ENCODE peak calls at places on chromosomes 16 and 17, in five cellular contexts. One of them, this sample, is unnamed.
A peak's percentile ranks its signal among the peaks of the same experiment; 100 is the strongest.

GRCh38 chr17:62653002-62653830 is 25.7 kb downstream of the MRC2 start:
- DNase-seq in endothelial cell: peak; percentile 53
- DNase-seq in GM10248: peak; percentile 87
- DNase-seq in CD4-positive, alpha-beta T cell: peak; percentile 61
- DNase-seq in HFFc6: peak; percentile 63
- DNase-seq in this sample: peak; percentile 52

GRCh38 chr17:63826468-63827001 is 696 bp upstream of the PSMC5 start:
- DNase-seq in GM10248: no peak
- DNase-seq in CD4-positive, alpha-beta T cell: no peak
- DNase-seq in HFFc6: peak; percentile 18
- DNase-seq in endothelial cell: peak; percentile 43
- DNase-seq in this sample: no peak

GRCh38 chr16:64983983-64984382 is 137.9 kb downstream of the CDH11 start:
- DNase-seq in CD4-positive, alpha-beta T cell: no peak
- DNase-seq in HFFc6: peak; percentile 67
- DNase-seq in GM10248: no peak
- DNase-seq in endothelial cell: peak; percentile 64
- DNase-seq in this sample: no peak

GRCh38 chr17:63772801-63773271 is 561 bp downstream of the CCDC47 start:
- DNase-seq in CD4-positive, alpha-beta T cell: no peak
- DNase-seq in endothelial cell: no peak
- DNase-seq in GM10248: no peak
- DNase-seq in HFFc6: peak; percentile 10
- DNase-seq in this sample: no peak

GRCh38 chr17:72258711-72259110 is 137.9 kb downstream of the SOX9 start:
- DNase-seq in HFFc6: no peak
- DNase-seq in endothelial cell: peak; percentile 6
- DNase-seq in CD4-positive, alpha-beta T cell: no peak
- DNase-seq in GM10248: no peak
- DNase-seq in this sample: no peak

GRCh38 chr16:83501481-83501880 is 306.3 kb upstream of the HSBP1 start:
- DNase-seq in CD4-positive, alpha-beta T cell: no peak
- DNase-seq in GM10248: no peak
- DNase-seq in endothelial cell: no peak
- DNase-seq in HFFc6: no peak
- DNase-seq in this sample: no peak

GRCh38 chr16:78731785-78732184 is 632.3 kb downstream of the WWOX start:
- DNase-seq in CD4-positive, alpha-beta T cell: no peak
- DNase-seq in GM10248: no peak
- DNase-seq in HFFc6: no peak
- DNase-seq in endothelial cell: no peak
- DNase-seq in this sample: no peak

GRCh38 chr17:77214743-77215142 is 74.0 kb downstream of the SEC14L1 start:
- DNase-seq in CD4-positive, alpha-beta T cell: no peak
- DNase-seq in endothelial cell: peak; percentile 51
- DNase-seq in GM10248: no peak
- DNase-seq in HFFc6: peak; percentile 32
- DNase-seq in this sample: no peak

GRCh38 chr17:64148699-64149098 is 18.8 kb upstream of the ERN1 start:
- DNase-seq in endothelial cell: no peak
- DNase-seq in HFFc6: peak; percentile 12
- DNase-seq in GM10248: no peak
- DNase-seq in CD4-positive, alpha-beta T cell: no peak
- DNase-seq in this sample: no peak

GRCh38 chr17:38761612-38762011 is 9.1 kb downstream of the PSMB3 start:
- DNase-seq in HFFc6: peak; percentile 35
- DNase-seq in endothelial cell: peak; percentile 63
- DNase-seq in GM10248: no peak
- DNase-seq in CD4-positive, alpha-beta T cell: no peak
- DNase-seq in this sample: no peak

GRCh38 chr16:55035037-55035436 is 104.4 kb downstream of the IRX5 start:
- DNase-seq in endothelial cell: peak; percentile 71
- DNase-seq in HFFc6: no peak
- DNase-seq in GM10248: peak; percentile 45
- DNase-seq in CD4-positive, alpha-beta T cell: no peak
- DNase-seq in this sample: no peak

GRCh38 chr17:74756891-74757290 is 8.5 kb downstream of the NHERF1 start:
- DNase-seq in HFFc6: no peak
- DNase-seq in CD4-positive, alpha-beta T cell: no peak
- DNase-seq in endothelial cell: no peak
- DNase-seq in GM10248: no peak
- DNase-seq in this sample: no peak

GRCh38 chr17:27547301-27547683 is 83.7 kb upstream of the LGALS9 start:
- DNase-seq in GM10248: no peak
- DNase-seq in HFFc6: no peak
- DNase-seq in endothelial cell: no peak
- DNase-seq in CD4-positive, alpha-beta T cell: no peak
- DNase-seq in this sample: no peak

GRCh38 chr17:29005936-29006438 is at the start of gene SEZ6:
- DNase-seq in GM10248: peak; percentile 86
- DNase-seq in endothelial cell: peak; percentile 94
- DNase-seq in HFFc6: no peak
- DNase-seq in CD4-positive, alpha-beta T cell: peak; percentile 68
- DNase-seq in this sample: peak; percentile 30

GRCh38 chr17:77600346-77600745 is 358.2 kb upstream of the TNRC6C start:
- DNase-seq in HFFc6: no peak
- DNase-seq in endothelial cell: no peak
- DNase-seq in CD4-positive, alpha-beta T cell: no peak
- DNase-seq in GM10248: no peak
- DNase-seq in this sample: no peak

GRCh38 chr17:2406903-2407790 is 6.3 kb upstream of the MNT start:
- DNase-seq in CD4-positive, alpha-beta T cell: no peak
- DNase-seq in GM10248: no peak
- DNase-seq in HFFc6: peak; percentile 97
- DNase-seq in endothelial cell: no peak
- DNase-seq in this sample: peak; percentile 46

GRCh38 chr17:7559307-7560171 is 989 bp downstream of the TNFSF13 start:
- DNase-seq in GM10248: no peak
- DNase-seq in HFFc6: no peak
- DNase-seq in CD4-positive, alpha-beta T cell: no peak
- DNase-seq in endothelial cell: no peak
- DNase-seq in this sample: no peak

GRCh38 chr17:68462381-68463210 is 5.3 kb upstream of the WIPI1 start:
- DNase-seq in endothelial cell: peak; percentile 66
- DNase-seq in GM10248: peak; percentile 62
- DNase-seq in CD4-positive, alpha-beta T cell: peak; percentile 54
- DNase-seq in HFFc6: peak; percentile 65
- DNase-seq in this sample: no peak

GRCh38 chr17:79826210-79826680 is 13.0 kb downstream of the CBX4 start:
- DNase-seq in CD4-positive, alpha-beta T cell: no peak
- DNase-seq in GM10248: no peak
- DNase-seq in HFFc6: no peak
- DNase-seq in endothelial cell: no peak
- DNase-seq in this sample: no peak

GRCh38 chr16:53829186-53829747 is 125.3 kb downstream of the FTO start:
- DNase-seq in CD4-positive, alpha-beta T cell: no peak
- DNase-seq in GM10248: no peak
- DNase-seq in endothelial cell: no peak
- DNase-seq in HFFc6: peak; percentile 47
- DNase-seq in this sample: no peak

GRCh38 chr17:10640475-10640874 is 16.6 kb downstream of the MYH3 start:
- DNase-seq in endothelial cell: no peak
- DNase-seq in CD4-positive, alpha-beta T cell: no peak
- DNase-seq in HFFc6: no peak
- DNase-seq in GM10248: no peak
- DNase-seq in this sample: no peak

GRCh38 chr17:81261582-81262336 is 22.6 kb downstream of the NDUFAF8 start:
- DNase-seq in HFFc6: no peak
- DNase-seq in endothelial cell: no peak
- DNase-seq in GM10248: no peak
- DNase-seq in CD4-positive, alpha-beta T cell: no peak
- DNase-seq in this sample: no peak
- TF ChIP-seq CTCF in HFFc6: no peak
- TF ChIP-seq CTCF in endothelial cell: no peak
- TF ChIP-seq CTCF in GM10248: no peak
- TF ChIP-seq CTCF in CD4-positive, alpha-beta T cell: no peak
- TF ChIP-seq CTCF in this sample: no peak

GRCh38 chr16:50323335-50324011 is 45.3 kb downstream of the BRD7 start:
- DNase-seq in endothelial cell: no peak
- DNase-seq in GM10248: no peak
- DNase-seq in CD4-positive, alpha-beta T cell: no peak
- DNase-seq in HFFc6: peak; percentile 60
- DNase-seq in this sample: no peak
- TF ChIP-seq CTCF in endothelial cell: no peak
- TF ChIP-seq CTCF in GM10248: peak; percentile 15
- TF ChIP-seq CTCF in CD4-positive, alpha-beta T cell: peak; percentile 43
- TF ChIP-seq CTCF in HFFc6: peak; percentile 65
- TF ChIP-seq CTCF in this sample: no peak

GRCh38 chr17:66426397-66427033 is 124.1 kb downstream of the PRKCA start:
- DNase-seq in endothelial cell: no peak
- DNase-seq in GM10248: peak; percentile 33
- DNase-seq in HFFc6: no peak
- DNase-seq in CD4-positive, alpha-beta T cell: no peak
- DNase-seq in this sample: no peak
- TF ChIP-seq CTCF in endothelial cell: no peak
- TF ChIP-seq CTCF in GM10248: peak; percentile 11
- TF ChIP-seq CTCF in HFFc6: peak; percentile 45
- TF ChIP-seq CTCF in CD4-positive, alpha-beta T cell: peak; percentile 69
- TF ChIP-seq CTCF in this sample: no peak

GRCh38 chr17:54968259-54968953 is at the start of the genes COX11 and STXBP4:
- DNase-seq in GM10248: peak; percentile 95
- DNase-seq in endothelial cell: peak; percentile 96
- DNase-seq in CD4-positive, alpha-beta T cell: peak; percentile 93
- DNase-seq in HFFc6: peak; percentile 93
- DNase-seq in this sample: peak; percentile 79

GRCh38 chr17:54971147-54971546 is 2.6 kb downstream of the STXBP4 start:
- DNase-seq in CD4-positive, alpha-beta T cell: no peak
- DNase-seq in endothelial cell: no peak
- DNase-seq in GM10248: no peak
- DNase-seq in HFFc6: no peak
- DNase-seq in this sample: no peak

GRCh38 chr17:54968954-54969400 is 412 bp downstream of the STXBP4 start:
- DNase-seq in HFFc6: peak; percentile 5
- DNase-seq in endothelial cell: no peak
- DNase-seq in GM10248: no peak
- DNase-seq in CD4-positive, alpha-beta T cell: no peak
- DNase-seq in this sample: no peak

GRCh38 chr17:54969658-54970572 is 1.4 kb downstream of the STXBP4 start:
- DNase-seq in HFFc6: no peak
- DNase-seq in endothelial cell: no peak
- DNase-seq in GM10248: no peak
- DNase-seq in CD4-positive, alpha-beta T cell: no peak
- DNase-seq in this sample: no peak

GRCh38 chr17:54967621-54968258 is 714 bp downstream of the COX11 start:
- DNase-seq in HFFc6: peak; percentile 29
- DNase-seq in GM10248: peak; percentile 46
- DNase-seq in endothelial cell: no peak
- DNase-seq in CD4-positive, alpha-beta T cell: no peak
- DNase-seq in this sample: no peak
- TF ChIP-seq CTCF in HFFc6: no peak
- TF ChIP-seq CTCF in GM10248: no peak
- TF ChIP-seq CTCF in endothelial cell: no peak
- TF ChIP-seq CTCF in CD4-positive, alpha-beta T cell: peak; percentile 62
- TF ChIP-seq CTCF in this sample: no peak

GRCh38 chr16:10368984-10369551 is 16.8 kb upstream of the ATF7IP2 start:
- DNase-seq in HFFc6: no peak
- DNase-seq in endothelial cell: no peak
- DNase-seq in GM10248: no peak
- DNase-seq in CD4-positive, alpha-beta T cell: no peak
- DNase-seq in this sample: no peak
- TF ChIP-seq CTCF in HFFc6: no peak
- TF ChIP-seq CTCF in endothelial cell: no peak
- TF ChIP-seq CTCF in GM10248: no peak
- TF ChIP-seq CTCF in CD4-positive, alpha-beta T cell: no peak
- TF ChIP-seq CTCF in this sample: no peak

GRCh38 chr16:525520-526180 is 1.9 kb upstream of the CAPN15 start:
- DNase-seq in CD4-positive, alpha-beta T cell: peak; percentile 58
- DNase-seq in GM10248: peak; percentile 67
- DNase-seq in endothelial cell: no peak
- DNase-seq in HFFc6: peak; percentile 94
- DNase-seq in this sample: no peak
- TF ChIP-seq CTCF in CD4-positive, alpha-beta T cell: no peak
- TF ChIP-seq CTCF in GM10248: peak; percentile 27
- TF ChIP-seq CTCF in endothelial cell: no peak
- TF ChIP-seq CTCF in HFFc6: no peak
- TF ChIP-seq CTCF in this sample: no peak

GRCh38 chr17:8630802-8631553 is 453 bp upstream of the MYH10 start:
- DNase-seq in CD4-positive, alpha-beta T cell: peak; percentile 80
- DNase-seq in GM10248: peak; percentile 99
- DNase-seq in HFFc6: peak; percentile 100
- DNase-seq in endothelial cell: peak; percentile 97
- DNase-seq in this sample: peak; percentile 93

GRCh38 chr17:8628609-8629169 is 1.8 kb downstream of the MYH10 start:
- DNase-seq in GM10248: no peak
- DNase-seq in CD4-positive, alpha-beta T cell: no peak
- DNase-seq in HFFc6: no peak
- DNase-seq in endothelial cell: no peak
- DNase-seq in this sample: no peak

GRCh38 chr17:8631554-8631877 is 991 bp upstream of the MYH10 start:
- DNase-seq in CD4-positive, alpha-beta T cell: no peak
- DNase-seq in endothelial cell: no peak
- DNase-seq in HFFc6: no peak
- DNase-seq in GM10248: no peak
- DNase-seq in this sample: no peak

GRCh38 chr17:8629371-8630226 is 926 bp downstream of the MYH10 start:
- DNase-seq in GM10248: peak; percentile 28
- DNase-seq in CD4-positive, alpha-beta T cell: peak; percentile 35
- DNase-seq in endothelial cell: peak; percentile 47
- DNase-seq in HFFc6: no peak
- DNase-seq in this sample: no peak

DNA sequence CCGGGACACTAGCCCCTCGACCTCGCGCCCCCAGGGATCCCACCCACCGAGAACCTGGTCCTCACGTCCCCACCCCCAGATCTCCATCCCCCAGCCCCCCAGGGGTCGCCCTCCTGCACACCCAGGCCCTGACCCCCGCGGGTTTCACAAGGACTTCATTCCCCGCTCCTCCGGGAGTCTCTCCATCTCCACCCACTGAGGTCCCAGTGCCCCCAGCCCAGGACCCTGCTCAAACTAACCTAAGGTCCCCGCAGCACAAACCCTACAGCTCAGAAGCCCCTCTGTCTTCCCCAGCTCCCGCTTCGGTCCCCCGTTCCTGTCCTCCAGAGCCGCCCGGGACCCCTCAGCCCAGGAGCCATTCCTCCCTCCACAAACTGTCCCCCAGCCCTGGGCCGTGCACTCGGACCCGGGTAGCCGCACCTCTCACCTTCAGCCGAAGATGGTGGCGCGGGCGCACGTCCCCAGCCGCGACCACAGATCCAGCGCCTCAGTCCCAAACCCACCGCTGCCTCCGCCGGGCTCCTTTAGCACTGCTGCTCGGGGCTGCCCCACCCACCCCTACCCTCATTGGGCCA is at the start of gene MYH10:
- DNase-seq in endothelial cell: no peak
- DNase-seq in GM10248: no peak
- DNase-seq in CD4-positive, alpha-beta T cell: no peak
- DNase-seq in HFFc6: no peak
- DNase-seq in this sample: no peak
- TF ChIP-seq CTCF in endothelial cell: no peak
- TF ChIP-seq CTCF in GM10248: peak; percentile 15
- TF ChIP-seq CTCF in CD4-positive, alpha-beta T cell: no peak
- TF ChIP-seq CTCF in HFFc6: no peak
- TF ChIP-seq CTCF in this sample: no peak

GRCh38 chr17:37503148-37503547 is 13.5 kb downstream of the DUSP14 start:
- DNase-seq in HFFc6: no peak
- DNase-seq in endothelial cell: no peak
- DNase-seq in GM10248: no peak
- DNase-seq in CD4-positive, alpha-beta T cell: no peak
- DNase-seq in this sample: no peak
- TF ChIP-seq CTCF in HFFc6: no peak
- TF ChIP-seq CTCF in endothelial cell: no peak
- TF ChIP-seq CTCF in GM10248: no peak
- TF ChIP-seq CTCF in CD4-positive, alpha-beta T cell: no peak
- TF ChIP-seq CTCF in this sample: no peak

This sample was measured in omental fat pad.